ENCODE peak calls at places on chromosomes 6 and 20, in ten cellular contexts. One of them, this sample, is unnamed.

GRCh38 chr6:169220068-169220964 is 33.3 kb downstream of the THBS2 start:
- DNase-seq in fibroblast of mammary gland: no peak
- DNase-seq in mucosa of descending colon: no peak
- DNase-seq in body of pancreas: no peak
- DNase-seq in GM13977: no peak
- DNase-seq in RWPE1: no peak
- DNase-seq in WTC11: no peak
- DNase-seq in mammary epithelial cell: no peak
- DNase-seq in fibroblast of lung: no peak
- DNase-seq in colonic mucosa: peak; percentile 12
- DNase-seq in this sample: no peak

GRCh38 chr20:49482621-49483017 is at the start of gene KCNB1:
- DNase-seq in fibroblast of mammary gland: peak; percentile 18
- DNase-seq in mucosa of descending colon: peak; percentile 61
- DNase-seq in body of pancreas: peak; percentile 46
- DNase-seq in GM13977: peak; percentile 75
- DNase-seq in RWPE1: peak; percentile 83
- DNase-seq in WTC11: peak; percentile 95
- DNase-seq in mammary epithelial cell: peak; percentile 6
- DNase-seq in fibroblast of lung: peak; percentile 34
- DNase-seq in colonic mucosa: peak; percentile 40
- DNase-seq in this sample: no peak

GRCh38 chr6:7933794-7934193 is 23.2 kb upstream of the TXNDC5 start:
- DNase-seq in fibroblast of mammary gland: no peak
- DNase-seq in mucosa of descending colon: no peak
- DNase-seq in body of pancreas: no peak
- DNase-seq in GM13977: peak; percentile 61
- DNase-seq in RWPE1: no peak
- DNase-seq in WTC11: no peak
- DNase-seq in mammary epithelial cell: no peak
- DNase-seq in fibroblast of lung: no peak
- DNase-seq in colonic mucosa: no peak
- DNase-seq in this sample: peak; percentile 66

GRCh38 chr20:6818033-6818808 is 50.7 kb downstream of the BMP2 start:
- DNase-seq in fibroblast of mammary gland: no peak
- DNase-seq in mucosa of descending colon: no peak
- DNase-seq in body of pancreas: no peak
- DNase-seq in GM13977: no peak
- DNase-seq in RWPE1: peak; percentile 24
- DNase-seq in WTC11: peak; percentile 28
- DNase-seq in mammary epithelial cell: no peak
- DNase-seq in fibroblast of lung: no peak
- DNase-seq in colonic mucosa: no peak
- DNase-seq in this sample: no peak

GRCh38 chr6:113995632-113996031 is 24.7 kb upstream of the HDAC2 start:
- DNase-seq in fibroblast of mammary gland: peak; percentile 96
- DNase-seq in mucosa of descending colon: peak; percentile 56
- DNase-seq in body of pancreas: no peak
- DNase-seq in GM13977: no peak
- DNase-seq in RWPE1: peak; percentile 34
- DNase-seq in WTC11: no peak
- DNase-seq in mammary epithelial cell: peak; percentile 78
- DNase-seq in fibroblast of lung: peak; percentile 95
- DNase-seq in colonic mucosa: peak; percentile 48
- DNase-seq in this sample: no peak

GRCh38 chr6:55679503-55679902 is 100.5 kb upstream of the HMGCLL1 start:
- DNase-seq in fibroblast of mammary gland: no peak
- DNase-seq in mucosa of descending colon: no peak
- DNase-seq in body of pancreas: no peak
- DNase-seq in GM13977: no peak
- DNase-seq in RWPE1: no peak
- DNase-seq in WTC11: no peak
- DNase-seq in mammary epithelial cell: no peak
- DNase-seq in fibroblast of lung: no peak
- DNase-seq in colonic mucosa: no peak
- DNase-seq in this sample: no peak

GRCh38 chr20:3911956-3912355 is 22.8 kb downstream of the PANK2 start:
- DNase-seq in fibroblast of mammary gland: no peak
- DNase-seq in mucosa of descending colon: peak; percentile 53
- DNase-seq in body of pancreas: no peak
- DNase-seq in GM13977: no peak
- DNase-seq in RWPE1: peak; percentile 46
- DNase-seq in WTC11: no peak
- DNase-seq in mammary epithelial cell: no peak
- DNase-seq in fibroblast of lung: no peak
- DNase-seq in colonic mucosa: peak; percentile 61
- DNase-seq in this sample: no peak

GRCh38 chr6:52496609-52497008 is 76.5 kb downstream of the EFHC1 start:
- DNase-seq in fibroblast of mammary gland: no peak
- DNase-seq in mucosa of descending colon: no peak
- DNase-seq in body of pancreas: no peak
- DNase-seq in GM13977: no peak
- DNase-seq in RWPE1: no peak
- DNase-seq in WTC11: no peak
- DNase-seq in mammary epithelial cell: no peak
- DNase-seq in fibroblast of lung: no peak
- DNase-seq in colonic mucosa: no peak
- DNase-seq in this sample: no peak

GRCh38 chr6:149806127-149806526 is 56.6 kb downstream of the PCMT1 start:
- DNase-seq in fibroblast of mammary gland: no peak
- DNase-seq in mucosa of descending colon: no peak
- DNase-seq in body of pancreas: no peak
- DNase-seq in GM13977: no peak
- DNase-seq in RWPE1: no peak
- DNase-seq in WTC11: no peak
- DNase-seq in mammary epithelial cell: peak; percentile 10
- DNase-seq in fibroblast of lung: no peak
- DNase-seq in colonic mucosa: no peak
- DNase-seq in this sample: no peak

GRCh38 chr20:23084845-23085355 is 1.2 kb downstream of the CD93 start:
- DNase-seq in fibroblast of mammary gland: no peak
- DNase-seq in mucosa of descending colon: no peak
- DNase-seq in body of pancreas: no peak
- DNase-seq in GM13977: no peak
- DNase-seq in RWPE1: no peak
- DNase-seq in WTC11: no peak
- DNase-seq in mammary epithelial cell: no peak
- DNase-seq in fibroblast of lung: no peak
- DNase-seq in colonic mucosa: no peak
- DNase-seq in this sample: no peak

GRCh38 chr20:41526327-41526726 is 91.8 kb downstream of the CHD6 start:
- DNase-seq in fibroblast of mammary gland: no peak
- DNase-seq in mucosa of descending colon: no peak
- DNase-seq in body of pancreas: no peak
- DNase-seq in GM13977: no peak
- DNase-seq in RWPE1: no peak
- DNase-seq in WTC11: no peak
- DNase-seq in mammary epithelial cell: no peak
- DNase-seq in fibroblast of lung: no peak
- DNase-seq in colonic mucosa: peak; percentile 28
- DNase-seq in this sample: no peak

GRCh38 chr6:18350728-18351127 is 36.4 kb upstream of the RNF144B start:
- DNase-seq in fibroblast of mammary gland: no peak
- DNase-seq in mucosa of descending colon: no peak
- DNase-seq in body of pancreas: no peak
- DNase-seq in GM13977: no peak
- DNase-seq in RWPE1: no peak
- DNase-seq in WTC11: no peak
- DNase-seq in mammary epithelial cell: peak; percentile 31
- DNase-seq in fibroblast of lung: no peak
- DNase-seq in colonic mucosa: no peak
- DNase-seq in this sample: no peak

GRCh38 chr20:53883098-53883762 is 187.2 kb downstream of the BCAS1 start:
- DNase-seq in fibroblast of mammary gland: peak; percentile 93
- DNase-seq in mucosa of descending colon: no peak
- DNase-seq in body of pancreas: no peak
- DNase-seq in GM13977: no peak
- DNase-seq in RWPE1: no peak
- DNase-seq in WTC11: no peak
- DNase-seq in mammary epithelial cell: peak; percentile 71
- DNase-seq in fibroblast of lung: no peak
- DNase-seq in colonic mucosa: no peak
- DNase-seq in this sample: no peak

GRCh38 chr20:38127011-38127621 is 38.0 kb downstream of the TGM2 start:
- DNase-seq in fibroblast of mammary gland: peak; percentile 71
- DNase-seq in mucosa of descending colon: no peak
- DNase-seq in body of pancreas: peak; percentile 28
- DNase-seq in GM13977: no peak
- DNase-seq in RWPE1: peak; percentile 85
- DNase-seq in WTC11: no peak
- DNase-seq in mammary epithelial cell: peak; percentile 50
- DNase-seq in fibroblast of lung: peak; percentile 78
- DNase-seq in colonic mucosa: no peak
- DNase-seq in this sample: no peak

GRCh38 chr20:53265304-53265875 is 293.2 kb downstream of the TSHZ2 start:
- DNase-seq in fibroblast of mammary gland: no peak
- DNase-seq in mucosa of descending colon: no peak
- DNase-seq in body of pancreas: no peak
- DNase-seq in GM13977: no peak
- DNase-seq in RWPE1: no peak
- DNase-seq in WTC11: no peak
- DNase-seq in mammary epithelial cell: no peak
- DNase-seq in fibroblast of lung: no peak
- DNase-seq in colonic mucosa: no peak
- DNase-seq in this sample: no peak

GRCh38 chr20:44071526-44072111 is 115.4 kb downstream of the JPH2 start:
- DNase-seq in fibroblast of mammary gland: no peak
- DNase-seq in mucosa of descending colon: no peak
- DNase-seq in body of pancreas: no peak
- DNase-seq in GM13977: no peak
- DNase-seq in RWPE1: no peak
- DNase-seq in WTC11: no peak
- DNase-seq in mammary epithelial cell: no peak
- DNase-seq in fibroblast of lung: no peak
- DNase-seq in colonic mucosa: no peak
- DNase-seq in this sample: no peak

GRCh38 chr6:106591111-106591825 is 38.0 kb downstream of the RTN4IP1 start:
- DNase-seq in fibroblast of mammary gland: peak; percentile 88
- DNase-seq in mucosa of descending colon: no peak
- DNase-seq in body of pancreas: no peak
- DNase-seq in GM13977: no peak
- DNase-seq in RWPE1: no peak
- DNase-seq in WTC11: no peak
- DNase-seq in mammary epithelial cell: peak; percentile 60
- DNase-seq in fibroblast of lung: peak; percentile 76
- DNase-seq in colonic mucosa: no peak
- DNase-seq in this sample: no peak

GRCh38 chr6:32954983-32955802 is 2.3 kb upstream of the HLA-DMA start:
- DNase-seq in fibroblast of mammary gland: peak; percentile 28
- DNase-seq in mucosa of descending colon: no peak
- DNase-seq in body of pancreas: peak; percentile 68
- DNase-seq in GM13977: no peak
- DNase-seq in RWPE1: no peak
- DNase-seq in WTC11: peak; percentile 53
- DNase-seq in mammary epithelial cell: peak; percentile 35
- DNase-seq in fibroblast of lung: no peak
- DNase-seq in colonic mucosa: peak; percentile 64
- DNase-seq in this sample: no peak
- TF ChIP-seq CTCF in fibroblast of mammary gland: peak; percentile 44
- TF ChIP-seq CTCF in mucosa of descending colon: no peak
- TF ChIP-seq CTCF in body of pancreas: no peak
- TF ChIP-seq CTCF in GM13977: peak; percentile 59
- TF ChIP-seq CTCF in RWPE1: no peak
- TF ChIP-seq CTCF in WTC11: no peak
- TF ChIP-seq CTCF in mammary epithelial cell: peak; percentile 56
- TF ChIP-seq CTCF in fibroblast of lung: peak; percentile 30
- TF ChIP-seq CTCF in colonic mucosa: peak; percentile 37
- TF ChIP-seq CTCF in this sample: peak; percentile 72

GRCh38 chr6:43934803-43935602 is 165.0 kb downstream of the VEGFA start:
- DNase-seq in fibroblast of mammary gland: no peak
- DNase-seq in mucosa of descending colon: no peak
- DNase-seq in body of pancreas: no peak
- DNase-seq in GM13977: no peak
- DNase-seq in RWPE1: no peak
- DNase-seq in WTC11: no peak
- DNase-seq in mammary epithelial cell: no peak
- DNase-seq in fibroblast of lung: no peak
- DNase-seq in colonic mucosa: no peak
- DNase-seq in this sample: no peak
- TF ChIP-seq CTCF in fibroblast of mammary gland: no peak
- TF ChIP-seq CTCF in mucosa of descending colon: no peak
- TF ChIP-seq CTCF in body of pancreas: no peak
- TF ChIP-seq CTCF in GM13977: no peak
- TF ChIP-seq CTCF in RWPE1: no peak
- TF ChIP-seq CTCF in WTC11: no peak
- TF ChIP-seq CTCF in mammary epithelial cell: no peak
- TF ChIP-seq CTCF in fibroblast of lung: no peak
- TF ChIP-seq CTCF in colonic mucosa: no peak
- TF ChIP-seq CTCF in this sample: no peak

GRCh38 chr6:82861121-82861520 is 204.5 kb downstream of the UBE3D start:
- DNase-seq in fibroblast of mammary gland: no peak
- DNase-seq in mucosa of descending colon: no peak
- DNase-seq in body of pancreas: no peak
- DNase-seq in GM13977: no peak
- DNase-seq in RWPE1: peak; percentile 34
- DNase-seq in WTC11: no peak
- DNase-seq in mammary epithelial cell: peak; percentile 23
- DNase-seq in fibroblast of lung: no peak
- DNase-seq in colonic mucosa: no peak
- DNase-seq in this sample: no peak
- TF ChIP-seq CTCF in fibroblast of mammary gland: no peak
- TF ChIP-seq CTCF in mucosa of descending colon: no peak
- TF ChIP-seq CTCF in body of pancreas: no peak
- TF ChIP-seq CTCF in GM13977: no peak
- TF ChIP-seq CTCF in RWPE1: no peak
- TF ChIP-seq CTCF in WTC11: no peak
- TF ChIP-seq CTCF in mammary epithelial cell: no peak
- TF ChIP-seq CTCF in fibroblast of lung: no peak
- TF ChIP-seq CTCF in colonic mucosa: no peak
- TF ChIP-seq CTCF in this sample: no peak

GRCh38 chr6:135870722-135871121 is 19.2 kb downstream of the PDE7B start:
- DNase-seq in fibroblast of mammary gland: peak; percentile 89
- DNase-seq in mucosa of descending colon: no peak
- DNase-seq in body of pancreas: no peak
- DNase-seq in GM13977: no peak
- DNase-seq in RWPE1: no peak
- DNase-seq in WTC11: no peak
- DNase-seq in mammary epithelial cell: peak; percentile 22
- DNase-seq in fibroblast of lung: peak; percentile 50
- DNase-seq in colonic mucosa: no peak
- DNase-seq in this sample: no peak

GRCh38 chr6:135869857-135870256 is 18.4 kb downstream of the PDE7B start:
- DNase-seq in fibroblast of mammary gland: peak; percentile 41
- DNase-seq in mucosa of descending colon: no peak
- DNase-seq in body of pancreas: no peak
- DNase-seq in GM13977: no peak
- DNase-seq in RWPE1: no peak
- DNase-seq in WTC11: no peak
- DNase-seq in mammary epithelial cell: peak; percentile 13
- DNase-seq in fibroblast of lung: no peak
- DNase-seq in colonic mucosa: no peak
- DNase-seq in this sample: no peak

GRCh38 chr6:135871296-135871695 is 19.8 kb downstream of the PDE7B start:
- DNase-seq in fibroblast of mammary gland: peak; percentile 69
- DNase-seq in mucosa of descending colon: no peak
- DNase-seq in body of pancreas: no peak
- DNase-seq in GM13977: no peak
- DNase-seq in RWPE1: no peak
- DNase-seq in WTC11: no peak
- DNase-seq in mammary epithelial cell: no peak
- DNase-seq in fibroblast of lung: no peak
- DNase-seq in colonic mucosa: no peak
- DNase-seq in this sample: no peak

GRCh38 chr6:135867332-135867731 is 15.8 kb downstream of the PDE7B start:
- DNase-seq in fibroblast of mammary gland: no peak
- DNase-seq in mucosa of descending colon: no peak
- DNase-seq in body of pancreas: no peak
- DNase-seq in GM13977: no peak
- DNase-seq in RWPE1: no peak
- DNase-seq in WTC11: no peak
- DNase-seq in mammary epithelial cell: no peak
- DNase-seq in fibroblast of lung: no peak
- DNase-seq in colonic mucosa: no peak
- DNase-seq in this sample: no peak

GRCh38 chr6:135866445-135867143 is 15.1 kb downstream of the PDE7B start:
- DNase-seq in fibroblast of mammary gland: no peak
- DNase-seq in mucosa of descending colon: no peak
- DNase-seq in body of pancreas: no peak
- DNase-seq in GM13977: no peak
- DNase-seq in RWPE1: no peak
- DNase-seq in WTC11: no peak
- DNase-seq in mammary epithelial cell: no peak
- DNase-seq in fibroblast of lung: peak; percentile 21
- DNase-seq in colonic mucosa: no peak
- DNase-seq in this sample: no peak
- TF ChIP-seq CTCF in fibroblast of mammary gland: no peak
- TF ChIP-seq CTCF in mucosa of descending colon: no peak
- TF ChIP-seq CTCF in body of pancreas: no peak
- TF ChIP-seq CTCF in GM13977: no peak
- TF ChIP-seq CTCF in RWPE1: no peak
- TF ChIP-seq CTCF in WTC11: no peak
- TF ChIP-seq CTCF in mammary epithelial cell: no peak
- TF ChIP-seq CTCF in fibroblast of lung: no peak
- TF ChIP-seq CTCF in colonic mucosa: no peak
- TF ChIP-seq CTCF in this sample: no peak